ENCODE peak calls at places on chromosomes 4 and X, in six cellular contexts. D is NB4, M is fibroblast of lung, H is HFFc6, T is AG04449, K is neural crest cell. S is an unnamed sample.

GRCh38 chrX:13742397-13743176 is 8.0 kb downstream of the OFD1 start:
- DNase-seq in D (peak), M (no peak), H (no peak), T (no peak), K (no peak), S (no peak)

GRCh38 chrX:68355629-68355920 is 77.7 kb downstream of the OPHN1 start:
- DNase-seq in D (no peak), M (no peak), H (no peak), T (no peak), K (no peak), S (no peak)

GRCh38 chr4:132101526-132101925 is 1047.6 kb upstream of the PCDH10 start:
- DNase-seq in D (no peak), M (peak), H (peak), T (peak), K (no peak), S (no peak)

GRCh38 chrX:129737921-129738320 is 858 bp upstream of the XPNPEP2 start:
- DNase-seq in D (peak), M (peak), H (peak), T (no peak), K (no peak), S (no peak)

GRCh38 chr4:55725057-55725456 is 89.0 kb upstream of the NMU start:
- DNase-seq in D (no peak), M (no peak), H (no peak), T (no peak), K (no peak), S (no peak)

GRCh38 chr4:163166041-163166579 is 580 bp downstream of the NAF1 start:
- DNase-seq in D (peak), M (peak), H (peak), T (no peak), K (peak), S (peak)

GRCh38 chr4:188986271-188986689 is 847.0 kb downstream of the TRIML1 start:
- DNase-seq in D (no peak), M (peak), H (peak), T (peak), K (no peak), S (no peak)

GRCh38 chr4:110793890-110794588 is 171.2 kb upstream of the PITX2 start:
- DNase-seq in D (no peak), M (peak), H (no peak), T (no peak), K (no peak), S (no peak)

GRCh38 chr4:36227913-36228312 is 16.4 kb downstream of the ARAP2 start:
- DNase-seq in D (no peak), M (no peak), H (no peak), T (no peak), K (no peak), S (no peak)

GRCh38 chr4:117996891-117997290 is 37.4 kb upstream of the NDST3 start:
- DNase-seq in D (no peak), M (no peak), H (no peak), T (no peak), K (no peak), S (no peak)

GRCh38 chr4:48960988-48961635 is 25.0 kb upstream of the CWH43 start:
- DNase-seq in D (no peak), M (no peak), H (no peak), T (no peak), K (no peak), S (no peak)

GRCh38 chr4:184473265-184473514 is 1.2 kb downstream of the IRF2 start:
- DNase-seq in D (no peak), M (no peak), H (no peak), T (no peak), K (peak), S (no peak)

GRCh38 chrX:69155786-69156520 is 9.3 kb downstream of the PJA1 start:
- DNase-seq in D (no peak), M (no peak), H (no peak), T (no peak), K (no peak), S (no peak)

GRCh38 chr4:1247811-1248261 is 1.1 kb downstream of the CTBP1 start:
- DNase-seq in D (no peak), M (no peak), H (no peak), T (no peak), K (no peak), S (peak)

GRCh38 chr4:183905081-183905592 is at the start of gene STOX2:
- DNase-seq in D (peak), M (peak), H (no peak), T (no peak), K (peak), S (no peak)

GRCh38 chrX:15483897-15484296 is 9.2 kb downstream of the PIR start:
- DNase-seq in D (no peak), M (no peak), H (no peak), T (no peak), K (no peak), S (no peak)

GRCh38 chr4:147958459-147959065 is 226.7 kb downstream of the ARHGAP10 start:
- DNase-seq in D (no peak), M (no peak), H (no peak), T (no peak), K (no peak), S (no peak)

GRCh38 chrX:11458175-11458574 is 165.0 kb downstream of the AMELX start:
- DNase-seq in D (no peak), M (peak), H (no peak), T (no peak), K (no peak), S (no peak)

GRCh38 chrX:11461181-11462001 is 168.2 kb downstream of the AMELX start:
- DNase-seq in D (no peak), M (no peak), H (peak), T (no peak), K (no peak), S (no peak)

GRCh38 chrX:11462648-11463047 is 169.4 kb downstream of the AMELX start:
- DNase-seq in D (no peak), M (no peak), H (no peak), T (no peak), K (no peak), S (no peak)

GRCh38 chrX:11462136-11462535 is 168.9 kb downstream of the AMELX start:
- DNase-seq in D (no peak), M (no peak), H (no peak), T (no peak), K (no peak), S (no peak)

GRCh38 chrX:11460347-11460746 is 167.1 kb downstream of the AMELX start:
- DNase-seq in D (no peak), M (no peak), H (no peak), T (no peak), K (no peak), S (no peak)
- TF ChIP-seq CTCF in D (no peak), M (no peak), H (peak), T (no peak), K (no peak), S (peak)

GRCh38 chr4:119626943-119627266 is 1.7 kb downstream of the PDE5A start:
- DNase-seq in D (no peak), M (no peak), H (no peak), T (no peak), K (no peak), S (no peak)

GRCh38 chr4:119629142-119629471 is 503 bp upstream of the PDE5A start:
- DNase-seq in D (no peak), M (no peak), H (no peak), T (no peak), K (no peak), S (no peak)

GRCh38 chr4:119626420-119626819 is 2.2 kb downstream of the PDE5A start:
- DNase-seq in D (no peak), M (no peak), H (no peak), T (no peak), K (no peak), S (no peak)

GRCh38 chr4:119628281-119629141 is at the start of gene PDE5A:
- DNase-seq in D (peak), M (peak), H (peak), T (no peak), K (peak), S (peak)

GRCh38 chr4:119627267-119628190 is 1.1 kb downstream of the PDE5A start:
- DNase-seq in D (peak), M (peak), H (peak), T (no peak), K (peak), S (peak)
- TF ChIP-seq CTCF in D (peak), M (no peak), H (peak), T (peak), K (peak), S (peak)

GRCh38 chr4:139301821-139302611 is at the start of gene NDUFC1:
- DNase-seq in D (peak), M (peak), H (peak), T (no peak), K (peak), S (no peak)
- TF ChIP-seq CTCF in D (no peak), M (peak), H (peak), T (peak), K (peak), S (peak)

GRCh38 chr4:154686838-154687237 is 57.0 kb upstream of the LRAT start:
- DNase-seq in D (no peak), M (peak), H (no peak), T (no peak), K (no peak), S (no peak)
- TF ChIP-seq CTCF in D (no peak), M (no peak), H (peak), T (no peak), K (peak), S (peak)

S was measured in chondrocyte.